ENCODE peak calls at places on chromosomes 16 and 17, in four cellular contexts. One of them, this sample, is unnamed.

GRCh38 chr17:68591583-68591982 is 9.6 kb downstream of the FAM20A start:
- DNase-seq in fibroblast of pulmonary artery: no peak
- DNase-seq in AG04449: no peak
- DNase-seq in GM12865: no peak
- DNase-seq in this sample: no peak

GRCh38 chr17:32910769-32911168 is 17.2 kb upstream of the TMEM98 start:
- DNase-seq in GM12865: no peak
- DNase-seq in AG04449: no peak
- DNase-seq in fibroblast of pulmonary artery: no peak
- DNase-seq in this sample: no peak

GRCh38 chr16:57479422-57480126 is 6.7 kb downstream of the DOK4 start:
- DNase-seq in AG04449: no peak
- DNase-seq in GM12865: no peak
- DNase-seq in fibroblast of pulmonary artery: peak
- DNase-seq in this sample: no peak

GRCh38 chr16:81319221-81319912 is 4.6 kb downstream of the GAN start:
- DNase-seq in fibroblast of pulmonary artery: peak
- DNase-seq in AG04449: no peak
- DNase-seq in GM12865: no peak
- DNase-seq in this sample: peak

GRCh38 chr16:4081577-4082021 is 34.6 kb downstream of the ADCY9 start:
- DNase-seq in fibroblast of pulmonary artery: peak
- DNase-seq in AG04449: no peak
- DNase-seq in GM12865: no peak
- DNase-seq in this sample: no peak

GRCh38 chr17:3685174-3685812 is 10.7 kb downstream of the P2RX5 start:
- DNase-seq in GM12865: no peak
- DNase-seq in AG04449: no peak
- DNase-seq in fibroblast of pulmonary artery: no peak
- DNase-seq in this sample: no peak

GRCh38 chr17:17590141-17590735 is 1.3 kb downstream of the PEMT start:
- DNase-seq in AG04449: no peak
- DNase-seq in fibroblast of pulmonary artery: no peak
- DNase-seq in GM12865: no peak
- DNase-seq in this sample: no peak

GRCh38 chr17:78828470-78829185 is 12.0 kb downstream of the USP36 start:
- DNase-seq in fibroblast of pulmonary artery: peak
- DNase-seq in GM12865: no peak
- DNase-seq in AG04449: no peak
- DNase-seq in this sample: no peak

GRCh38 chr16:54936979-54937672 is 6.5 kb downstream of the IRX5 start:
- DNase-seq in AG04449: no peak
- DNase-seq in GM12865: no peak
- DNase-seq in fibroblast of pulmonary artery: no peak
- DNase-seq in this sample: no peak

GRCh38 chr16:3908951-3909437 is 28.5 kb upstream of the CREBBP start:
- DNase-seq in fibroblast of pulmonary artery: no peak
- DNase-seq in GM12865: no peak
- DNase-seq in AG04449: no peak
- DNase-seq in this sample: no peak

GRCh38 chr16:75247249-75247648 is 4.2 kb downstream of the BCAR1 start:
- DNase-seq in fibroblast of pulmonary artery: no peak
- DNase-seq in AG04449: no peak
- DNase-seq in GM12865: no peak
- DNase-seq in this sample: no peak

GRCh38 chr17:65438173-65438572 is 123.3 kb downstream of the AXIN2 start:
- DNase-seq in fibroblast of pulmonary artery: no peak
- DNase-seq in AG04449: no peak
- DNase-seq in GM12865: no peak
- DNase-seq in this sample: no peak

GRCh38 chr16:3143598-3144330 is 8.9 kb downstream of the ZNF213 start:
- DNase-seq in fibroblast of pulmonary artery: no peak
- DNase-seq in GM12865: no peak
- DNase-seq in AG04449: no peak
- DNase-seq in this sample: no peak

GRCh38 chr16:2955438-2955778 is 8.7 kb upstream of the KREMEN2 start:
- DNase-seq in GM12865: no peak
- DNase-seq in AG04449: no peak
- DNase-seq in fibroblast of pulmonary artery: no peak
- DNase-seq in this sample: no peak

GRCh38 chr16:49575352-49576172 is 202.0 kb downstream of the C16orf78 start:
- DNase-seq in GM12865: peak
- DNase-seq in fibroblast of pulmonary artery: no peak
- DNase-seq in AG04449: no peak
- DNase-seq in this sample: no peak

GRCh38 chr17:5826384-5826783 is 242.1 kb upstream of the NLRP1 start:
- DNase-seq in AG04449: no peak
- DNase-seq in GM12865: no peak
- DNase-seq in fibroblast of pulmonary artery: no peak
- DNase-seq in this sample: no peak

GRCh38 chr16:82181456-82182185 is 11.6 kb upstream of the MPHOSPH6 start:
- DNase-seq in GM12865: no peak
- DNase-seq in AG04449: no peak
- DNase-seq in fibroblast of pulmonary artery: no peak
- DNase-seq in this sample: no peak

GRCh38 chr16:71479420-71479819 is 9.7 kb downstream of the ZNF19 start:
- DNase-seq in GM12865: peak
- DNase-seq in fibroblast of pulmonary artery: peak
- DNase-seq in AG04449: no peak
- DNase-seq in this sample: no peak

GRCh38 chr17:64572682-64573154 is 65.9 kb downstream of the CEP95 start:
- DNase-seq in fibroblast of pulmonary artery: peak
- DNase-seq in GM12865: no peak
- DNase-seq in AG04449: peak
- DNase-seq in this sample: no peak

GRCh38 chr17:37541880-37542675 is 52.4 kb downstream of the DUSP14 start:
- DNase-seq in fibroblast of pulmonary artery: peak
- DNase-seq in GM12865: no peak
- DNase-seq in AG04449: peak
- DNase-seq in this sample: no peak

GRCh38 chr17:82287849-82288601 is 14.5 kb upstream of the CSNK1D start:
- DNase-seq in fibroblast of pulmonary artery: peak
- DNase-seq in AG04449: no peak
- DNase-seq in GM12865: no peak
- DNase-seq in this sample: no peak

GRCh38 chr17:73371285-73371684 is 59.5 kb upstream of the CDC42EP4 start:
- DNase-seq in GM12865: no peak
- DNase-seq in fibroblast of pulmonary artery: peak
- DNase-seq in AG04449: peak
- DNase-seq in this sample: no peak

GRCh38 chr16:1426734-1427451 is 4.0 kb upstream of the PERCC1 start:
- DNase-seq in AG04449: no peak
- DNase-seq in fibroblast of pulmonary artery: no peak
- DNase-seq in GM12865: no peak
- DNase-seq in this sample: no peak

GRCh38 chr17:69492410-69493071 is 78.0 kb downstream of the MAP2K6 start:
- DNase-seq in fibroblast of pulmonary artery: peak
- DNase-seq in GM12865: no peak
- DNase-seq in AG04449: no peak
- DNase-seq in this sample: peak

GRCh38 chr17:77508047-77508715 is 367.4 kb downstream of the SEC14L1 start:
- DNase-seq in fibroblast of pulmonary artery: no peak
- DNase-seq in AG04449: no peak
- DNase-seq in GM12865: no peak
- DNase-seq in this sample: peak

GRCh38 chr16:12903325-12904040 is 2.1 kb downstream of the SHISA9 start:
- DNase-seq in AG04449: no peak
- DNase-seq in GM12865: no peak
- DNase-seq in fibroblast of pulmonary artery: no peak
- DNase-seq in this sample: no peak

GRCh38 chr16:53511403-53512280 is 8.6 kb upstream of the AKTIP start:
- DNase-seq in fibroblast of pulmonary artery: no peak
- DNase-seq in AG04449: no peak
- DNase-seq in GM12865: no peak
- DNase-seq in this sample: no peak

GRCh38 chr17:30292490-30292858 is 730 bp upstream of the BLMH start:
- DNase-seq in AG04449: no peak
- DNase-seq in GM12865: no peak
- DNase-seq in fibroblast of pulmonary artery: no peak
- DNase-seq in this sample: no peak

GRCh38 chr17:67004191-67004590 is 39.7 kb downstream of the CACNG4 start:
- DNase-seq in GM12865: no peak
- DNase-seq in fibroblast of pulmonary artery: no peak
- DNase-seq in AG04449: no peak
- DNase-seq in this sample: no peak

GRCh38 chr17:81223758-81224122 is 975 bp upstream of the CEP131 start:
- DNase-seq in GM12865: no peak
- DNase-seq in AG04449: no peak
- DNase-seq in fibroblast of pulmonary artery: no peak
- DNase-seq in this sample: no peak

GRCh38 chr17:10117085-10117484 is 81.3 kb downstream of the GAS7 start:
- DNase-seq in GM12865: no peak
- DNase-seq in AG04449: no peak
- DNase-seq in fibroblast of pulmonary artery: no peak
- DNase-seq in this sample: no peak

GRCh38 chr17:10116676-10117075 is 81.7 kb downstream of the GAS7 start:
- DNase-seq in fibroblast of pulmonary artery: no peak
- DNase-seq in AG04449: no peak
- DNase-seq in GM12865: no peak
- DNase-seq in this sample: no peak

GRCh38 chr17:10115536-10115932 is 82.9 kb downstream of the GAS7 start:
- DNase-seq in fibroblast of pulmonary artery: peak
- DNase-seq in AG04449: no peak
- DNase-seq in GM12865: no peak
- DNase-seq in this sample: no peak

GRCh38 chr17:10116267-10116666 is 82.1 kb downstream of the GAS7 start:
- DNase-seq in fibroblast of pulmonary artery: no peak
- DNase-seq in AG04449: no peak
- DNase-seq in GM12865: no peak
- DNase-seq in this sample: no peak

DNA sequence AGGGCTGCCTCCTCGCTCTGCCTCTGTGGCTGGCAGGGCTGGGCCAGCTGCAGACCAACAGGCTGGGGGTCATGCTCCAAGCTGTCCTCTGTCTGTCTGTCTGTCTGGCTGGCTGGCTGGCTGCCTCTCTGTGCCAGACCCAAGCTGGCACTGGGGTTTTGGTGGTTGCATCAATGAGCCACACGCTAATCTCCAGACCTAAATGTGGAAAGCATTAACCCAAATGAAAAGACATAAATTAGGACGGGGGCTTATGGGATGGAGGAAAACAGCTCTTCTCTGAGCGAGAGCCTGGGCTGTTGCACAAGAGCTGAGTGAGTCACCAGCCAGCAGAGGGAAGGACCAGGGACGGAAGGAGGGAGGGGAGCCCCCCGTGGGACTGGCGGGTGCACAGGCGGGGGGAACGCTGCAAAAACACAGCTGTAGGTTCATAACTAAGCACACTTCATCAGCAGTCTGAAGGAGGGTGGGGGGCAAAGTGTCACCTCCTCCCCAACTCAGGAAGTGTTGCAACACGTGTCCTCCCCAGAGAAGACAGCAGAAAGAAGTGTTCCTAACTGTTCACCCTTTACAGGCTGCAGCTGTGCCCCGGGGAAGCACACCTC is 83.4 kb downstream of the GAS7 start:
- DNase-seq in GM12865: peak
- DNase-seq in fibroblast of pulmonary artery: peak
- DNase-seq in AG04449: peak
- DNase-seq in this sample: no peak
- H3K4me3 ChIP-seq in GM12865: no peak
- H3K4me3 ChIP-seq in fibroblast of pulmonary artery: peak
- H3K4me3 ChIP-seq in AG04449: peak
- H3K4me3 ChIP-seq in this sample: no peak

DNA sequence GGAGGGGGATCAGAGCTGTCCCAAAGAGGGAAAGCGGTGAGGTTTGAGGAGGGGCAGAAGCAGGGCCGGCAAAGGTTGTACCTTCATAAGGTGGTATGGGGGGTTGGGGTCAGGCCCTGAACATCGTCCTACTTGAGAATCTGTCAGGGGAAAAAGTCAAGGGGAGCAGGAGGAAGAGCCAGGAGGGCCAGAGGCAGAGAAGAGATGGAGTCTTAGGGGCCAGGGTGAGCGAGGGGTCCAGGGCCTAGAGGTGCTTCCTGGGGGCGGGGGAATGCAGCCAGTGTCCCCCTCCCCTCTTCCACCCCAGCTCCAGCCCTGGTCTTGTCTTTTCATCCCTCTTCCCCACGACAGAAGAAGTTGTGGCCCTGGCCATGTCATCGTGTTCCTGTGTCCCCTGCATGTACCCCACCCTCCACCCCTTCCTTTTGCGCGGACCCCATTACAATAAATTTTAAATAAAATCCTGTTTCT is 1.3 kb upstream of the PRRT2 start:
- DNase-seq in fibroblast of pulmonary artery: no peak
- DNase-seq in AG04449: no peak
- DNase-seq in GM12865: no peak
- DNase-seq in this sample: no peak
- H3K4me3 ChIP-seq in fibroblast of pulmonary artery: no peak
- H3K4me3 ChIP-seq in AG04449: peak
- H3K4me3 ChIP-seq in GM12865: peak
- H3K4me3 ChIP-seq in this sample: peak

GRCh38 chr17:34255841-34256240 is 756 bp downstream of the CCL2 start:
- DNase-seq in AG04449: no peak
- DNase-seq in GM12865: no peak
- DNase-seq in fibroblast of pulmonary artery: no peak
- DNase-seq in this sample: no peak
- H3K4me3 ChIP-seq in AG04449: peak
- H3K4me3 ChIP-seq in GM12865: no peak
- H3K4me3 ChIP-seq in fibroblast of pulmonary artery: peak
- H3K4me3 ChIP-seq in this sample: no peak

GRCh38 chr16:67459858-67460144 is 21.2 kb downstream of the ATP6V0D1 start:
- DNase-seq in AG04449: no peak
- DNase-seq in fibroblast of pulmonary artery: no peak
- DNase-seq in GM12865: no peak
- DNase-seq in this sample: no peak

GRCh38 chr16:67457611-67458010 is 23.3 kb downstream of the ATP6V0D1 start:
- DNase-seq in GM12865: no peak
- DNase-seq in fibroblast of pulmonary artery: no peak
- DNase-seq in AG04449: no peak
- DNase-seq in this sample: no peak

GRCh38 chr16:67456383-67457140 is 24.4 kb downstream of the ATP6V0D1 start:
- DNase-seq in GM12865: no peak
- DNase-seq in AG04449: no peak
- DNase-seq in fibroblast of pulmonary artery: peak
- DNase-seq in this sample: no peak

GRCh38 chr16:67459066-67459857 is 21.7 kb downstream of the ATP6V0D1 start:
- DNase-seq in GM12865: no peak
- DNase-seq in fibroblast of pulmonary artery: no peak
- DNase-seq in AG04449: no peak
- DNase-seq in this sample: no peak

GRCh38 chr16:67458121-67458641 is 22.8 kb downstream of the ATP6V0D1 start:
- DNase-seq in AG04449: no peak
- DNase-seq in GM12865: no peak
- DNase-seq in fibroblast of pulmonary artery: peak
- DNase-seq in this sample: no peak
- H3K4me3 ChIP-seq in AG04449: no peak
- H3K4me3 ChIP-seq in GM12865: no peak
- H3K4me3 ChIP-seq in fibroblast of pulmonary artery: no peak
- H3K4me3 ChIP-seq in this sample: no peak

GRCh38 chr17:51257150-51258081 is 2.4 kb downstream of the MBTD1 start:
- DNase-seq in fibroblast of pulmonary artery: peak
- DNase-seq in GM12865: no peak
- DNase-seq in AG04449: no peak
- DNase-seq in this sample: no peak
- H3K4me3 ChIP-seq in fibroblast of pulmonary artery: no peak
- H3K4me3 ChIP-seq in GM12865: peak
- H3K4me3 ChIP-seq in AG04449: no peak
- H3K4me3 ChIP-seq in this sample: peak